ENCODE peak calls at places on chromosome 7, in seven cellular contexts. E is heart right ventricle; D is body of pancreas; C is left ventricle myocardium inferior; F is fibroblast of lung; T is SJSA1; A is CD8-positive, alpha-beta memory T cell. J is an unnamed sample. For H3K36me3, the result is how much of the 10 kb centered on the place peaks cover.

GRCh38 chr7:18583305-18583704 is 87.8 kb downstream of the HDAC9 start:
- DNase-seq in E (no peak), D (no peak), C (no peak), F (peak), T (no peak), A (no peak), J (no peak)

GRCh38 chr7:80370587-80370986 is 141.3 kb downstream of the GNAT3 start:
- DNase-seq in E (no peak), D (no peak), C (no peak), F (no peak), T (no peak), A (no peak), J (no peak)

GRCh38 chr7:157003445-157004049 is 6.9 kb downstream of the MNX1 start:
- DNase-seq in E (no peak), D (no peak), C (no peak), F (no peak), T (peak), A (no peak), J (no peak)

GRCh38 chr7:98287486-98287959 is 6.0 kb downstream of the BRI3 start:
- DNase-seq in E (no peak), D (peak), C (no peak), F (no peak), T (no peak), A (no peak), J (no peak)

GRCh38 chr7:495326-495725 is 24.3 kb downstream of the PDGFA start:
- DNase-seq in E (no peak), D (peak), C (peak), F (no peak), T (no peak), A (no peak), J (no peak)

GRCh38 chr7:99953649-99954048 is 22.2 kb downstream of the AZGP1 start:
- DNase-seq in E (no peak), D (peak), C (no peak), F (peak), T (no peak), A (no peak), J (no peak)

GRCh38 chr7:155362380-155363145 is 64.9 kb downstream of the INSIG1 start:
- DNase-seq in E (no peak), D (no peak), C (no peak), F (no peak), T (no peak), A (no peak), J (no peak)

GRCh38 chr7:96236198-96237039 is 85.5 kb downstream of the SLC25A13 start:
- DNase-seq in E (peak), D (peak), C (peak), F (peak), T (peak), A (no peak), J (peak)

GRCh38 chr7:85516675-85517074 is 329.8 kb upstream of the SEMA3D start:
- DNase-seq in E (no peak), D (no peak), C (no peak), F (peak), T (no peak), A (no peak), J (no peak)

GRCh38 chr7:75613351-75613750 is 121.2 kb downstream of the SPDYE5 start:
- DNase-seq in E (no peak), D (no peak), C (no peak), F (no peak), T (no peak), A (no peak), J (no peak)

GRCh38 chr7:35695628-35695888 is 623 bp upstream of the HERPUD2 start:
- DNase-seq in E (no peak), D (no peak), C (no peak), F (no peak), T (no peak), A (no peak), J (no peak)

GRCh38 chr7:78607099-78607498 is 808.5 kb downstream of the PHTF2 start:
- DNase-seq in E (no peak), D (peak), C (no peak), F (peak), T (no peak), A (no peak), J (no peak)

DNA sequence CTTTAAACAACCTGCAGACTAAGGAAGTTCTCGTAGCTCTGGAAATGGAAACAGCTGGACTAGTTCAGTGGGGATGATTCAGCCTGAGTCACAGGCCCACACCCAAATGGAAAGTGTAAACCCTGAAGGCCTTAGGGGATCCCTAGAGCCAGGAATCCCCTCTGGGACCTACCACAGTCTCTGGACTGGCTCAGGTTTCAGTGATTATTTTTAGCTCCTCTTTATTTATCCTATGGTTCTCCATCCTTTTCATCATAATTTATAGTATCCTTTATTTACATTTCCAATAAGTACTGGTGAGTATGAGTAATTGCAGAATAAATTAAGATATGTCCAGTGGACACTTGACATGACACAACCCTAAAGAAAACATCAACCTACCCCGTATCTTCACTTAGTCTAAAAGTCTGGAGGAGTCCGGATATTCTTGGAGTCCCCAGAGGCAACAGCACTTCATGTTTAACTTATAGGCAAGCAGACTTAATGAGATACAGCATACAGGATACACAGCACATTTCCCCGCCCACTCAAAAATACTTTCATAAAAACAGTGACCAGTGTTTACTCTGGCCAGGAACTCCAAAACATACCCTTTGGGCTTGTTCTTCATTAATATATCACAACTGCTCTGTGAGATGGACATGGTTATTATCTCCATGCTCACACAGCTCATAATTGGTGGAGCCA is 28.4 kb upstream of the SEMA3E start:
- DNase-seq in E (no peak), D (no peak), C (no peak), F (peak), T (peak), A (no peak), J (no peak)
- H3K27ac ChIP-seq in E (no peak), D (no peak), C (no peak), F (no peak), T (no peak), A (no peak), J (no peak)

DNA sequence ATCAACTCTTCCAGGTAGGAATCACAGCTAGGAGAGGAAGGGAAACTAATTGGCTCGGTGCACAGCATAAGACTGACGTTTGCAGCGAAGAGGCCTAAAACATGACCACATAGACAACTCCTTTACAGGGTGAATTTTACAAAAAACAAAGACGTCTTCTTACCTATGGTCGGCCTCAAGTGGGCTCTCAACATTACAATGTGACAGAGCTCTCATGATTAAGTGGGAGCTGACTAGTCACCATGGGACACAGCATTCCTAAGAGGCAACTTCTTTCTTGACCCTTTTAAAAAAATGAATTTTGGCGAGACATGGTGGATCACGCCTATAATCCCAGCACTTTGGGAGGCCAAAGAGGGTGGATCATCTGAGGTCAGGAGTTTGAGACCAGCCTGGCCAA is 4.6 kb downstream of the PDIA4 start:
- DNase-seq in E (no peak), D (no peak), C (no peak), F (no peak), T (no peak), A (no peak), J (no peak)
- H3K36me3 ChIP-seq in E (under half), D (under half), C (under half), F (under half), T (under half), A (under half), J (under half)

DNA sequence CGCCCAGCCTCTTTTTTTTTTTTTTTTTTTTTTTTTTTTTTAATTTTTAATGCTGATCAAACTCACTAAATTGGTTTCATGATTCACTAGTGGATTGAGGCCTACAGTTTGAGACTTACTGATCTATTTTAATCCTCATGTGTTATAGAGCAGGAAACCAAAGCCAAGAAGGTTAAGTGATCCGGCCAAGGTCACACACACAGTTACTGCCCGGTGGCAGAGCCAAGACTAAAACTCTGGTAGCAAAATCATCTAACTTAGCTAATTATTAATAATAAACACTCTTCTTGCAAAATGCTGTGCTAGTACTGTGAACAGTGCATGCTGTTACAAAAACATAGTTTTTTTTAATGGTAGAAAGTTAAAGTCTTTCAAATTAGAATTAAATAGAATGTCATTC is 188.3 kb upstream of the NFE2L3 start:
- DNase-seq in E (no peak), D (peak), C (no peak), F (no peak), T (no peak), A (no peak), J (no peak)
- H3K27ac ChIP-seq in E (no peak), D (peak), C (peak), F (no peak), T (no peak), A (no peak), J (no peak)

DNA sequence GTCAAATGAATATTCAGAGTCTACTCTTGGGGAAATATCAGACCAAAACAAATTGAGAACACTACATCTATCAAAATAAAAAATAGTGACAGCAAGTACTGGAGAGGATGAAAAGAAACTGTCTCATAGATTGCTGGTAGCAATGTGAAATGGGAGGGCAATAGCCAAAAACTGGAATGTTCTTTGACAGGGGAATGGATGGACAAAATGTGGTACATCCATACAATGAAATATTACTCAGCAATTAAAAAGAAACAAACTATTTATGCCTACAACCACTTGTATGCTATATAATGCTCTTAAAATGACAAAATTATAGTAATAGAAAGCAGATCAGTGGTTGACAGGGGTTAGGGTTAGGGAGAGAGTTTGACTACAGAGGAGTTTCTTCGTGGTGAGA is 46.0 kb downstream of the CYP51A1 start:
- DNase-seq in E (no peak), D (no peak), C (no peak), F (no peak), T (no peak), A (no peak), J (no peak)
- H3K36me3 ChIP-seq in E (under half), D (under half), C (half or more), F (under half), T (under half), A (under half), J (under half)

DNA sequence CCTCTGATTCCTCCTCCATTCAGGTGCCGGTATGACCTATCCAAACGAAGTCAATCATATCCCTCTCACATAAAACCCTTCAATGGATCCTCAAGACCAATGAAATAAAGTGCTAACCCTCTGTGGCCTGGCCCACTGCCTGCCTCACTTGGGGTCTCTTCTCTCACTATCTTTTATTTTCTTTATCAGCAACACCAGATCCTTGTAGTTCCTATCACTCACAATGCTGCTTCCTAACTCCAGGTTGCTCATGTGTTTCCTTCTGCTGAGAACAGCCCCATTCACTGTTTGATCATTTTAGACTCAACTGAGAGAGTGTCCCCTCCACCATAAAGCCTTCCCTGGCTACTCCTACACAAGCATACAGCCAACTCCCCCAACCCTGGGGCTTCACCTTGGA is 180.6 kb downstream of the DOCK4 start:
- DNase-seq in E (no peak), D (no peak), C (no peak), F (no peak), T (no peak), A (no peak), J (no peak)
- H3K27ac ChIP-seq in E (no peak), D (no peak), C (no peak), F (no peak), T (no peak), A (no peak), J (no peak)

DNA sequence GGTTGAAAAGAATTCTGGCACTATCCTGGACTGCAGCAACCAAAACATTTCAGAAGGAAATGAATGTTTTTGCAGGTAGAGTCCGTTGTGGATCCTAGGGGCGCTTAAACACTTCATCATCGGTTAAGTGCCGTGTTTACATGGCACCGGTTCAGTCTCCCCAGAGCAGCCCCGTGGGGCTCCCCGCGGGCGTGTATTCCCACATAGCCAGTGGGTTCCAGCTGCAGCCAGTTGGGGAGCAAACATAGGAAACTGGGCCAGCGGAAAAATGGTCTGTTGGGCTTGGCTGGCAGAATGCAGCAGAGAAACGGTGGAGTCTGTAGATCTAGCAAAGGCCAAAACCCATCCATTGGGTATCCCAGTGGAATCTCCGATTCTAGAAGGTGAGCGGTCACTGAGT is 113.0 kb upstream of the SH2B2 start:
- DNase-seq in E (no peak), D (no peak), C (no peak), F (no peak), T (no peak), A (no peak), J (no peak)
- H3K36me3 ChIP-seq in E (under half), D (under half), C (half or more), F (under half), T (under half), A (under half), J (under half)

J was measured in thoracic aorta.